ENCODE peak calls at places on chromosomes 13 and 19, in six cellular contexts. T, Y, H, U, P and N are unnamed samples.
A peak's percentile ranks its signal among the peaks of the same experiment; 100 is the strongest.

GRCh38 chr19:43662487-43662886 is 7.5 kb downstream of the PLAUR start:
- DNase-seq in T (no peak), Y (no peak), H (no peak), U (no peak), P (no peak), N (no peak)

GRCh38 chr13:101875717-101876393 is 423.4 kb downstream of the ITGBL1 start:
- DNase-seq in T (no peak), Y (peak; percentile 63), H (no peak), U (peak; percentile 91), P (no peak), N (no peak)

GRCh38 chr13:70203661-70204229 is 95.5 kb upstream of the KLHL1 start:
- DNase-seq in T (no peak), Y (no peak), H (no peak), U (no peak), P (no peak), N (no peak)

GRCh38 chr19:41995959-41996797 is 2.1 kb upstream of the ATP1A3 start:
- DNase-seq in T (no peak), Y (no peak), H (no peak), U (no peak), P (no peak), N (no peak)

GRCh38 chr13:44141213-44141724 is 232.4 kb upstream of the SERP2 start:
- DNase-seq in T (no peak), Y (no peak), H (no peak), U (peak; percentile 47), P (no peak), N (no peak)

GRCh38 chr19:5949792-5950305 is 28.1 kb downstream of the RANBP3 start:
- DNase-seq in T (no peak), Y (no peak), H (no peak), U (no peak), P (peak; percentile 58), N (no peak)

GRCh38 chr13:59452189-59452588 is 711.5 kb downstream of the DIAPH3 start:
- DNase-seq in T (no peak), Y (no peak), H (peak; percentile 72), U (no peak), P (no peak), N (no peak)

GRCh38 chr13:105814219-105814901 is 721.1 kb downstream of the EFNB2 start:
- DNase-seq in T (no peak), Y (peak; percentile 97), H (no peak), U (peak; percentile 95), P (no peak), N (no peak)

GRCh38 chr13:50731400-50731799 is 112.1 kb downstream of the DLEU7 start:
- DNase-seq in T (no peak), Y (peak; percentile 89), H (no peak), U (peak; percentile 91), P (peak; percentile 58), N (no peak)

GRCh38 chr19:53308339-53308811 is 25.2 kb upstream of the ZNF845 start:
- DNase-seq in T (peak; percentile 32), Y (no peak), H (no peak), U (no peak), P (no peak), N (no peak)

GRCh38 chr13:113595131-113595530 is 10.6 kb downstream of the TFDP1 start:
- DNase-seq in T (no peak), Y (no peak), H (no peak), U (no peak), P (no peak), N (no peak)

GRCh38 chr13:75704942-75705320 is 68.8 kb downstream of the LMO7 start:
- DNase-seq in T (no peak), Y (peak; percentile 77), H (no peak), U (peak; percentile 82), P (no peak), N (peak; percentile 51)

GRCh38 chr19:56145698-56146097 is 4.6 kb downstream of the ZNF444 start:
- DNase-seq in T (no peak), Y (no peak), H (no peak), U (no peak), P (no peak), N (no peak)

GRCh38 chr13:46495066-46495465 is 57.9 kb upstream of the LRCH1 start:
- DNase-seq in T (no peak), Y (no peak), H (no peak), U (no peak), P (no peak), N (no peak)

GRCh38 chr19:35098413-35099049 is 17.1 kb upstream of the FXYD3 start:
- DNase-seq in T (no peak), Y (no peak), H (no peak), U (peak; percentile 83), P (no peak), N (peak; percentile 50)

DNA sequence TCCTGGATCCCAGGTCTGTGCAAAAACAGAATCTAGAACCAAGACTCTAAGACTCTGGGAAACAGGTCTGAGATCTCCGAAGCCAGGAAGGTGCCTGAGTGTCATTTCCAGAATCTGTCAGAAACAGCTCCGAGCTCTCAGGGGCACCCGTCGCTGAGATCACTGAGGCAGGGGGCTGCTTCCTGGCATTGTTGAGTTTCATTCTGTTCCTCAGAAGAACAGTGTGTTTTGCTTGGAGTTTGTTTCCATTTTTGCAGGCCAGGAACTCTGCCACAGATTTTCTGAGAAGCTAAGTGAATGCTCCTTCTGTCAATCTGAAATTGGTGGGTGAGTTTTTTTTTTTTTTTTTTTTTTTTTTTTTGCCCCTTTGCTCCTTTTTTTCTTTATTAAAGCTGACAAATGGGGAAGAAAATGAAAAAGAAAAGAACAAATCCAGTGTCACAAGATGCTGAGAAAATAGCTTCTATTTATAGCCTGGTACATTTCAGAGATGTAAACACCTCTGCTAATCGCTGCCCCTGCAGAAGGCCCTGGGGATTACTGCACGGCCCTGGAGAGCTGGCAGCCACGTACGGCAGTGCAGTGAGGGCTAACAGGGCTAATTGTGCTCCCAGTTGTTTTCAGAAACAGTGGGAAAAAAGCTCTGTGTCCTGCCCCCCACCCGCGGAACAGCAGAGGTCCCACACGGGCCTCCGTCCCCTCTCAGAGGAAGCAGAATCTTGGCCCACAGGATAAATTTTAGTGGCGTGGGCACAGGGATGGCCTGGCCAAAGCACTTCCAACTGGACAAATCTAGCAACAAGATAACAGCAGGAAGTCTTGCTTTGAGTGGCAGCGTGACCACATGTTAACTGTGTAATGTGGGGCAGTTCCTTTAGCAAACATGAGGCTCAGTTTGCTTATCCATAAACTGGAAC is 237.6 kb upstream of the IRS2 start:
- DNase-seq in T (no peak), Y (no peak), H (no peak), U (no peak), P (peak; percentile 29), N (no peak)
- H3K27ac ChIP-seq in T (no peak overlapping the region), Y (no peak overlapping the region), H (no peak overlapping the region), U (no peak overlapping the region), P (peak overlapping the region; percentile 46), N (no peak overlapping the region)

GRCh38 chr19:48470281-48470680 is 1.1 kb downstream of the CYTH2 start:
- DNase-seq in T (no peak), Y (no peak), H (no peak), U (no peak), P (no peak), N (no peak)
- H3K27ac ChIP-seq in T (no peak overlapping the region), Y (peak overlapping the region; percentile 94), H (peak overlapping the region; percentile 97), U (peak overlapping the region; percentile 32), P (no peak overlapping the region), N (peak overlapping the region; percentile 98)

GRCh38 chr19:36221474-36221873 is 6.6 kb downstream of the ZNF146 start:
- DNase-seq in T (no peak), Y (no peak), H (no peak), U (no peak), P (no peak), N (no peak)

GRCh38 chr19:36222503-36222902 is 7.6 kb downstream of the ZNF146 start:
- DNase-seq in T (no peak), Y (no peak), H (no peak), U (no peak), P (no peak), N (no peak)

GRCh38 chr19:36225219-36225892 is 10.4 kb downstream of the ZNF146 start:
- DNase-seq in T (no peak), Y (no peak), H (no peak), U (peak; percentile 17), P (no peak), N (no peak)
- H3K27ac ChIP-seq in T (peak overlapping the region; percentile 26), Y (peak overlapping the region; percentile 4), H (no peak overlapping the region), U (no peak overlapping the region), P (no peak overlapping the region), N (no peak overlapping the region)

DNA sequence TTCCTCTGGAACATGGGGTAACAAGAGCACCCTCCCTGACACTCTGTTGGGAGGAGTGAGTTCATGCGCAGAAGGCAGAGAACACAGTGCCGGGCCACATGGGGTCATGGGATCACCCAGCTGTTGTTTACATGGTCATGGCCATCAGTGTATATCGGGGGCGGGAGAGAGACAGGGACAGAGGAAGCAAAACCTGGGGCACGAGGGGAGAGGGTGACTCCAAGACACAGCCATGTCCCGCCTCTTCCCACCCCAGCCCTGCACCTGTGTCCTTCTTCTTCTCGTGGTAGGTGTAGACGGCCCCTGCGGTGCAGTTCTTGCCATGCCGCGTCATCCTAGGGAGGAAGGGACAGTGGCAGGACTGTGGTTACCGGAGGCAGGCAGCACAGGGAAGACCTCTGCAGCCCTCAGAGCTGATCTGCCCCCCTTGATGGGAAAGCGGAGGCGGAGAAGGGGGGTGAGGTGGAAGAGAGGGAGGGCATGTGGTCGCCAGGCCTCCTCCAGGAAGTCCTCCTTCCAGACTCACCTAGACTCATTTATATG is 19.9 kb downstream of the NOSIP start:
- DNase-seq in T (peak; percentile 59), Y (no peak), H (peak; percentile 26), U (no peak), P (peak; percentile 45), N (no peak)
- H3K27ac ChIP-seq in T (peak overlapping the region; percentile 81), Y (no peak overlapping the region), H (no peak overlapping the region), U (no peak overlapping the region), P (no peak overlapping the region), N (peak overlapping the region; percentile 60)

DNA sequence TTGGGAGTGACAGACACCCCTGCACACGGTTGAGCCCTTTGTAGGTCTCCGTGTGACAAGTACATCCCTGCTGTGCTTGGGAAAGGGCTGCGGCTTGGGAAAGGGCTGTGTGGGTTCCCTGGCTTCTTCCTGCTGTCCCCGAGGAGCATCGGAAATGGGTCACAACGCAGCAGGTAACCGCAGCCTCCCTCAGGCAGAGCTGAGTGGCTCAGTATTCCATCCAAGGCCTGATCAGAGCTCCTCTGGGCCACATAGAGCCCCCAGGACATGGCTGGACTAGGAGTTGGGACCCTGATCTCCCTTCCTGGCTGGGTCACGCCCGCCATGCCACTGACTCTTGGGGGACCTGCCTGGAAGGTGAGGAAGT is 16.3 kb downstream of the TECR start:
- DNase-seq in T (no peak), Y (no peak), H (no peak), U (no peak), P (no peak), N (no peak)
- H3K27ac ChIP-seq in T (peak overlapping the region; percentile 97), Y (peak overlapping the region; percentile 11), H (no peak overlapping the region), U (no peak overlapping the region), P (no peak overlapping the region), N (peak overlapping the region; percentile 74)

DNA sequence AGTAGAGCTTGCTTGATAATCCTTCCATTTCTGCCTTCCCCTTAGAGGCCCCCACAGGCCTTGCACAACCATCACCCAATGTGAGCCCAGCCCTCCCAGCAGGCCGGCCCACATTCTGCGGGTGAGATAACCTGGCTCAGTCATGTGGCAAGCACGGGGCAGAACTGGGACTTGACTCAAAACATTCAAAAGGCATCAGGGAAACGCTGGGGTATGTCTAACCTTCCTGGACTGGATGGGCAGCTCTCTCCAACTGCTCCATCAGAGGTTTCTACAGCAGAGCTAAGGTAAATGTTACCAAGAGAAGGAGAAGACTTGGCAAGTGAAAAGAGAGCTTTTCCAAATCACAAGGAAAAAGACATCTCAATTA is 24.8 kb downstream of the EPS15L1 start:
- DNase-seq in T (no peak), Y (no peak), H (peak; percentile 97), U (peak; percentile 70), P (peak; percentile 82), N (no peak)
- H3K27ac ChIP-seq in T (no peak overlapping the region), Y (peak overlapping the region; percentile 29), H (peak overlapping the region; percentile 81), U (no peak overlapping the region), P (peak overlapping the region; percentile 16), N (peak overlapping the region; percentile 33)